ENCODE peak calls at places on chromosomes 6 and 20, in eight cellular contexts. One of them, this sample, is unnamed.

GRCh38 chr6:90790696-90791095 is 203.8 kb upstream of the MAP3K7 start:
- DNase-seq in cardiac muscle cell: no peak
- DNase-seq in colonic mucosa: no peak
- DNase-seq in neural progenitor cell: no peak
- DNase-seq in esophagus squamous epithelium: no peak
- DNase-seq in A549: no peak
- DNase-seq in ovary: no peak
- DNase-seq in PC-3: no peak
- DNase-seq in this sample: no peak

GRCh38 chr6:109595998-109596397 is 95.0 kb downstream of the AK9 start:
- DNase-seq in PC-3: peak
- DNase-seq in cardiac muscle cell: no peak
- DNase-seq in esophagus squamous epithelium: no peak
- DNase-seq in ovary: no peak
- DNase-seq in neural progenitor cell: peak
- DNase-seq in A549: no peak
- DNase-seq in colonic mucosa: no peak
- DNase-seq in this sample: no peak

GRCh38 chr20:54353337-54353736 is 122.1 kb upstream of the DOK5 start:
- DNase-seq in neural progenitor cell: no peak
- DNase-seq in ovary: no peak
- DNase-seq in PC-3: no peak
- DNase-seq in esophagus squamous epithelium: no peak
- DNase-seq in A549: no peak
- DNase-seq in colonic mucosa: no peak
- DNase-seq in cardiac muscle cell: no peak
- DNase-seq in this sample: no peak

GRCh38 chr6:42745638-42746451 is at the start of gene TBCC:
- DNase-seq in A549: peak
- DNase-seq in PC-3: peak
- DNase-seq in neural progenitor cell: peak
- DNase-seq in cardiac muscle cell: peak
- DNase-seq in esophagus squamous epithelium: peak
- DNase-seq in colonic mucosa: peak
- DNase-seq in ovary: peak
- DNase-seq in this sample: peak

GRCh38 chr6:164085086-164085485 is 670.6 kb downstream of the QKI start:
- DNase-seq in colonic mucosa: no peak
- DNase-seq in ovary: no peak
- DNase-seq in PC-3: no peak
- DNase-seq in A549: no peak
- DNase-seq in cardiac muscle cell: no peak
- DNase-seq in neural progenitor cell: no peak
- DNase-seq in esophagus squamous epithelium: no peak
- DNase-seq in this sample: no peak

GRCh38 chr6:20669571-20670314 is 135.5 kb downstream of the CDKAL1 start:
- DNase-seq in colonic mucosa: no peak
- DNase-seq in ovary: no peak
- DNase-seq in neural progenitor cell: no peak
- DNase-seq in A549: no peak
- DNase-seq in cardiac muscle cell: no peak
- DNase-seq in PC-3: no peak
- DNase-seq in esophagus squamous epithelium: no peak
- DNase-seq in this sample: no peak

GRCh38 chr6:33197431-33198048 is 2.9 kb downstream of the RXRB start:
- DNase-seq in PC-3: peak
- DNase-seq in neural progenitor cell: peak
- DNase-seq in A549: peak
- DNase-seq in esophagus squamous epithelium: no peak
- DNase-seq in cardiac muscle cell: peak
- DNase-seq in colonic mucosa: peak
- DNase-seq in ovary: no peak
- DNase-seq in this sample: no peak

GRCh38 chr6:15400572-15401004 is 154.7 kb downstream of the JARID2 start:
- DNase-seq in cardiac muscle cell: peak
- DNase-seq in neural progenitor cell: peak
- DNase-seq in colonic mucosa: peak
- DNase-seq in A549: peak
- DNase-seq in esophagus squamous epithelium: no peak
- DNase-seq in PC-3: peak
- DNase-seq in ovary: peak
- DNase-seq in this sample: no peak

GRCh38 chr6:134347916-134348805 is 30.2 kb upstream of the SGK1 start:
- DNase-seq in PC-3: no peak
- DNase-seq in colonic mucosa: no peak
- DNase-seq in ovary: peak
- DNase-seq in neural progenitor cell: no peak
- DNase-seq in cardiac muscle cell: no peak
- DNase-seq in A549: no peak
- DNase-seq in esophagus squamous epithelium: no peak
- DNase-seq in this sample: peak

GRCh38 chr20:38199506-38200390 is 34.7 kb upstream of the TGM2 start:
- DNase-seq in cardiac muscle cell: no peak
- DNase-seq in PC-3: no peak
- DNase-seq in A549: no peak
- DNase-seq in neural progenitor cell: no peak
- DNase-seq in ovary: no peak
- DNase-seq in esophagus squamous epithelium: no peak
- DNase-seq in colonic mucosa: no peak
- DNase-seq in this sample: peak

GRCh38 chr6:106145741-106146227 is 59.6 kb downstream of the PRDM1 start:
- DNase-seq in neural progenitor cell: peak
- DNase-seq in ovary: no peak
- DNase-seq in colonic mucosa: no peak
- DNase-seq in cardiac muscle cell: no peak
- DNase-seq in A549: no peak
- DNase-seq in PC-3: peak
- DNase-seq in esophagus squamous epithelium: no peak
- DNase-seq in this sample: no peak

GRCh38 chr6:17390276-17390675 is 3.1 kb upstream of the CAP2 start:
- DNase-seq in PC-3: no peak
- DNase-seq in colonic mucosa: no peak
- DNase-seq in cardiac muscle cell: no peak
- DNase-seq in neural progenitor cell: no peak
- DNase-seq in ovary: no peak
- DNase-seq in A549: no peak
- DNase-seq in esophagus squamous epithelium: no peak
- DNase-seq in this sample: no peak

GRCh38 chr6:39169448-39170344 is 54.7 kb upstream of the SAYSD1 start:
- DNase-seq in cardiac muscle cell: no peak
- DNase-seq in esophagus squamous epithelium: no peak
- DNase-seq in ovary: no peak
- DNase-seq in A549: no peak
- DNase-seq in colonic mucosa: peak
- DNase-seq in neural progenitor cell: no peak
- DNase-seq in PC-3: peak
- DNase-seq in this sample: no peak

GRCh38 chr6:170131351-170131750 is 159.5 kb downstream of the DLL1 start:
- DNase-seq in esophagus squamous epithelium: no peak
- DNase-seq in cardiac muscle cell: no peak
- DNase-seq in PC-3: no peak
- DNase-seq in colonic mucosa: no peak
- DNase-seq in neural progenitor cell: no peak
- DNase-seq in ovary: no peak
- DNase-seq in A549: no peak
- DNase-seq in this sample: peak

GRCh38 chr6:148629197-148629909 is 117.5 kb upstream of the UST start:
- DNase-seq in PC-3: no peak
- DNase-seq in neural progenitor cell: no peak
- DNase-seq in cardiac muscle cell: no peak
- DNase-seq in colonic mucosa: no peak
- DNase-seq in ovary: peak
- DNase-seq in esophagus squamous epithelium: no peak
- DNase-seq in A549: no peak
- DNase-seq in this sample: no peak

GRCh38 chr20:18011951-18012645 is 43.3 kb downstream of the MGME1 start:
- DNase-seq in colonic mucosa: no peak
- DNase-seq in ovary: no peak
- DNase-seq in A549: no peak
- DNase-seq in PC-3: no peak
- DNase-seq in neural progenitor cell: no peak
- DNase-seq in cardiac muscle cell: no peak
- DNase-seq in esophagus squamous epithelium: no peak
- DNase-seq in this sample: no peak

GRCh38 chr20:51767867-51768758 is at the start of gene ATP9A:
- DNase-seq in cardiac muscle cell: peak
- DNase-seq in ovary: peak
- DNase-seq in neural progenitor cell: peak
- DNase-seq in PC-3: peak
- DNase-seq in A549: no peak
- DNase-seq in esophagus squamous epithelium: no peak
- DNase-seq in colonic mucosa: peak
- DNase-seq in this sample: no peak

GRCh38 chr6:4402477-4402976 is 267.2 kb upstream of the ECI2 start:
- DNase-seq in PC-3: peak
- DNase-seq in colonic mucosa: no peak
- DNase-seq in esophagus squamous epithelium: no peak
- DNase-seq in ovary: peak
- DNase-seq in cardiac muscle cell: peak
- DNase-seq in A549: peak
- DNase-seq in neural progenitor cell: no peak
- DNase-seq in this sample: no peak

GRCh38 chr20:6588296-6588695 is 179.2 kb upstream of the BMP2 start:
- DNase-seq in colonic mucosa: peak
- DNase-seq in A549: no peak
- DNase-seq in PC-3: peak
- DNase-seq in esophagus squamous epithelium: no peak
- DNase-seq in ovary: no peak
- DNase-seq in neural progenitor cell: no peak
- DNase-seq in cardiac muscle cell: peak
- DNase-seq in this sample: no peak

GRCh38 chr20:47764154-47764734 is 21.0 kb downstream of the SULF2 start:
- DNase-seq in PC-3: peak
- DNase-seq in colonic mucosa: no peak
- DNase-seq in ovary: no peak
- DNase-seq in neural progenitor cell: no peak
- DNase-seq in cardiac muscle cell: no peak
- DNase-seq in esophagus squamous epithelium: no peak
- DNase-seq in A549: peak
- DNase-seq in this sample: no peak

GRCh38 chr6:139497344-139497961 is 123.0 kb upstream of the CITED2 start:
- DNase-seq in A549: no peak
- DNase-seq in cardiac muscle cell: no peak
- DNase-seq in colonic mucosa: no peak
- DNase-seq in neural progenitor cell: no peak
- DNase-seq in PC-3: no peak
- DNase-seq in esophagus squamous epithelium: no peak
- DNase-seq in ovary: no peak
- DNase-seq in this sample: no peak

GRCh38 chr6:162177733-162178132 is 549.8 kb downstream of the PRKN start:
- DNase-seq in ovary: no peak
- DNase-seq in cardiac muscle cell: peak
- DNase-seq in neural progenitor cell: peak
- DNase-seq in colonic mucosa: no peak
- DNase-seq in PC-3: no peak
- DNase-seq in A549: no peak
- DNase-seq in esophagus squamous epithelium: no peak
- DNase-seq in this sample: no peak

GRCh38 chr20:845226-845868 is 11.8 kb downstream of the FAM110A start:
- DNase-seq in neural progenitor cell: peak
- DNase-seq in cardiac muscle cell: no peak
- DNase-seq in colonic mucosa: no peak
- DNase-seq in A549: no peak
- DNase-seq in esophagus squamous epithelium: no peak
- DNase-seq in PC-3: no peak
- DNase-seq in ovary: no peak
- DNase-seq in this sample: no peak

GRCh38 chr20:4932061-4932460 is 69.2 kb downstream of the SLC23A2 start:
- DNase-seq in A549: no peak
- DNase-seq in ovary: no peak
- DNase-seq in cardiac muscle cell: no peak
- DNase-seq in PC-3: no peak
- DNase-seq in colonic mucosa: no peak
- DNase-seq in esophagus squamous epithelium: no peak
- DNase-seq in neural progenitor cell: no peak
- DNase-seq in this sample: no peak

GRCh38 chr6:4894049-4894448 is 109.8 kb downstream of the RPP40 start:
- DNase-seq in colonic mucosa: no peak
- DNase-seq in esophagus squamous epithelium: no peak
- DNase-seq in cardiac muscle cell: no peak
- DNase-seq in PC-3: no peak
- DNase-seq in A549: no peak
- DNase-seq in neural progenitor cell: no peak
- DNase-seq in ovary: no peak
- DNase-seq in this sample: no peak

GRCh38 chr6:153051801-153052200 is 49.3 kb upstream of the MTRF1L start:
- DNase-seq in neural progenitor cell: no peak
- DNase-seq in colonic mucosa: no peak
- DNase-seq in esophagus squamous epithelium: no peak
- DNase-seq in A549: no peak
- DNase-seq in PC-3: no peak
- DNase-seq in ovary: no peak
- DNase-seq in cardiac muscle cell: no peak
- DNase-seq in this sample: no peak
- H3K4me3 ChIP-seq in neural progenitor cell: no peak
- H3K4me3 ChIP-seq in colonic mucosa: no peak
- H3K4me3 ChIP-seq in esophagus squamous epithelium: no peak
- H3K4me3 ChIP-seq in A549: no peak
- H3K4me3 ChIP-seq in PC-3: no peak
- H3K4me3 ChIP-seq in ovary: no peak
- H3K4me3 ChIP-seq in cardiac muscle cell: no peak
- H3K4me3 ChIP-seq in this sample: no peak

GRCh38 chr6:143279385-143279784 is 171.1 kb downstream of the ADAT2 start:
- DNase-seq in ovary: no peak
- DNase-seq in cardiac muscle cell: peak
- DNase-seq in A549: peak
- DNase-seq in esophagus squamous epithelium: no peak
- DNase-seq in PC-3: peak
- DNase-seq in neural progenitor cell: peak
- DNase-seq in colonic mucosa: no peak
- DNase-seq in this sample: no peak
- TF ChIP-seq CTCF in ovary: no peak
- TF ChIP-seq CTCF in cardiac muscle cell: peak
- TF ChIP-seq CTCF in A549: peak
- TF ChIP-seq CTCF in esophagus squamous epithelium: no peak
- TF ChIP-seq CTCF in PC-3: peak
- TF ChIP-seq CTCF in neural progenitor cell: peak
- TF ChIP-seq CTCF in colonic mucosa: no peak
- TF ChIP-seq CTCF in this sample: no peak

GRCh38 chr6:35213824-35214756 is at the start of gene SCUBE3:
- DNase-seq in ovary: peak
- DNase-seq in cardiac muscle cell: peak
- DNase-seq in esophagus squamous epithelium: no peak
- DNase-seq in A549: peak
- DNase-seq in PC-3: peak
- DNase-seq in colonic mucosa: peak
- DNase-seq in neural progenitor cell: peak
- DNase-seq in this sample: no peak
- H3K4me3 ChIP-seq in ovary: peak
- H3K4me3 ChIP-seq in cardiac muscle cell: peak
- H3K4me3 ChIP-seq in esophagus squamous epithelium: peak
- H3K4me3 ChIP-seq in A549: peak
- H3K4me3 ChIP-seq in PC-3: peak
- H3K4me3 ChIP-seq in colonic mucosa: peak
- H3K4me3 ChIP-seq in neural progenitor cell: peak
- H3K4me3 ChIP-seq in this sample: peak

DNA sequence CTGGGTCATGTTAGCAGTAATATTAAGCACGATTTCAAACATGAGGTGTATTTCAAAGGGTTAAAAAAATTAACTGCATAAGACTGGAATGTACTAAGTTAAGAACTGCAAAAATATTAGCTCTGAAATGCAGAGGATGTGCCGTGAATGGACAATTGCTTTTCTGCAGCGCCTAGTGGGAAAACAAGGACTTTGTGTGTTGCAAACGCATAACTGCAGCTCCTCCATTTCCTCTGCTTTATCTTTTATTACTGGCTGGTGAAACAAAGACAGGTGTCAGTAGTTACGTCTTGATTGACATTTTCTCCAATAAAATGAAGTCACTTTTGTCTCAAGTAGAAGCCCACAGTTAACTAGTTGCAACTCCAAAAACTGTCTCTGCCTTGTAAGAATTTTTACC is 1.7 kb downstream of the PDE7B start:
- DNase-seq in ovary: no peak
- DNase-seq in colonic mucosa: no peak
- DNase-seq in PC-3: no peak
- DNase-seq in neural progenitor cell: no peak
- DNase-seq in A549: no peak
- DNase-seq in esophagus squamous epithelium: no peak
- DNase-seq in cardiac muscle cell: no peak
- DNase-seq in this sample: no peak
- TF ChIP-seq CTCF in ovary: no peak
- TF ChIP-seq CTCF in colonic mucosa: no peak
- TF ChIP-seq CTCF in PC-3: no peak
- TF ChIP-seq CTCF in neural progenitor cell: no peak
- TF ChIP-seq CTCF in A549: no peak
- TF ChIP-seq CTCF in esophagus squamous epithelium: no peak
- TF ChIP-seq CTCF in cardiac muscle cell: peak
- TF ChIP-seq CTCF in this sample: no peak